ENCODE peak calls at places on chromosome 18, in five cellular contexts. One of them, this sample, is unnamed.

GRCh38 chr18:48724939-48725338 is 186.1 kb downstream of the CTIF start:
- DNase-seq in K562: no peak
- DNase-seq in SK-N-SH: no peak
- DNase-seq in H1: no peak
- DNase-seq in HepG2: no peak
- DNase-seq in this sample: peak

GRCh38 chr18:49725809-49726514 is 87.4 kb downstream of the ACAA2 start:
- DNase-seq in K562: peak
- DNase-seq in H1: peak
- DNase-seq in HepG2: peak
- DNase-seq in SK-N-SH: peak
- DNase-seq in this sample: no peak

GRCh38 chr18:55906533-55906932 is 318.5 kb upstream of the TCF4 start:
- DNase-seq in HepG2: no peak
- DNase-seq in SK-N-SH: no peak
- DNase-seq in K562: no peak
- DNase-seq in H1: no peak
- DNase-seq in this sample: no peak

GRCh38 chr18:78566065-78566464 is 413.6 kb upstream of the SALL3 start:
- DNase-seq in K562: no peak
- DNase-seq in SK-N-SH: no peak
- DNase-seq in H1: no peak
- DNase-seq in HepG2: no peak
- DNase-seq in this sample: no peak

GRCh38 chr18:65946777-65947176 is 196.0 kb downstream of the CDH7 start:
- DNase-seq in K562: no peak
- DNase-seq in HepG2: no peak
- DNase-seq in SK-N-SH: no peak
- DNase-seq in H1: no peak
- DNase-seq in this sample: no peak

GRCh38 chr18:33010149-33010548 is 237.3 kb upstream of the KLHL14 start:
- DNase-seq in HepG2: peak
- DNase-seq in SK-N-SH: no peak
- DNase-seq in K562: no peak
- DNase-seq in H1: no peak
- DNase-seq in this sample: no peak

GRCh38 chr18:57767259-57768050 is 35.7 kb downstream of the ATP8B1 start:
- DNase-seq in H1: no peak
- DNase-seq in SK-N-SH: no peak
- DNase-seq in HepG2: no peak
- DNase-seq in K562: no peak
- DNase-seq in this sample: no peak

GRCh38 chr18:40367576-40367975 is 1587.5 kb upstream of the PIK3C3 start:
- DNase-seq in SK-N-SH: no peak
- DNase-seq in K562: no peak
- DNase-seq in H1: no peak
- DNase-seq in HepG2: no peak
- DNase-seq in this sample: no peak

GRCh38 chr18:24397131-24397693 is 412 bp downstream of the OSBPL1A start:
- DNase-seq in HepG2: no peak
- DNase-seq in SK-N-SH: peak
- DNase-seq in H1: no peak
- DNase-seq in K562: no peak
- DNase-seq in this sample: no peak

GRCh38 chr18:37450434-37451133 is 115.0 kb downstream of the CELF4 start:
- DNase-seq in SK-N-SH: peak
- DNase-seq in HepG2: no peak
- DNase-seq in H1: peak
- DNase-seq in K562: no peak
- DNase-seq in this sample: no peak

GRCh38 chr18:10188971-10189810 is 265.2 kb upstream of the APCDD1 start:
- DNase-seq in H1: no peak
- DNase-seq in SK-N-SH: no peak
- DNase-seq in HepG2: no peak
- DNase-seq in K562: no peak
- DNase-seq in this sample: no peak

GRCh38 chr18:76376668-76377358 is 118.2 kb downstream of the ZNF516 start:
- DNase-seq in HepG2: no peak
- DNase-seq in K562: peak
- DNase-seq in H1: no peak
- DNase-seq in SK-N-SH: no peak
- DNase-seq in this sample: no peak

GRCh38 chr18:24015897-24016631 is 1.5 kb downstream of the TTC39C start:
- DNase-seq in HepG2: no peak
- DNase-seq in H1: no peak
- DNase-seq in K562: no peak
- DNase-seq in SK-N-SH: peak
- DNase-seq in this sample: no peak

GRCh38 chr18:8537400-8537799 is 71.8 kb upstream of the RAB12 start:
- DNase-seq in HepG2: no peak
- DNase-seq in K562: no peak
- DNase-seq in SK-N-SH: no peak
- DNase-seq in H1: peak
- DNase-seq in this sample: no peak

GRCh38 chr18:8536922-8537321 is 72.3 kb upstream of the RAB12 start:
- DNase-seq in HepG2: no peak
- DNase-seq in SK-N-SH: no peak
- DNase-seq in H1: no peak
- DNase-seq in K562: no peak
- DNase-seq in this sample: no peak

GRCh38 chr18:8538935-8539334 is 70.3 kb upstream of the RAB12 start:
- DNase-seq in K562: no peak
- DNase-seq in HepG2: no peak
- DNase-seq in SK-N-SH: no peak
- DNase-seq in H1: peak
- DNase-seq in this sample: no peak

DNA sequence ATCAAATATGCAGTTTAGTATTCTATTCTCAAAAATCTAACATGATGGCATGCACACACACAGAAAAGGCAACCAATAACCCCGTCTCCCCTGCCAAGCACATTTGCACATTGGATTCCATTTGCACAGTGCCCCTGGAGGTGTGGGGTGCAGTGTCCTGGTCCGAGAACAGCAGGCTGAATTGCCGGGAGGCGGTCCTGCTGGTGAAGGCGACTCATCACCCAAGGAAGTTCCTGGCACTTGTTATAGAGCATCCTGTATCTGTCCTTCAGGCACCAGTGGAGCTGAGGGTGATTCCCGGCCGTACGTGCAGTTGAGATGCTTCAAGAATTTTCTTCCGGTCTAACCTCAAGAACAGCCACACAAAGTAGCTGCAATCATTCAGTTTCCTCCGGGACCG is 73.0 kb upstream of the RAB12 start:
- DNase-seq in H1: peak
- DNase-seq in HepG2: no peak
- DNase-seq in K562: no peak
- DNase-seq in SK-N-SH: peak
- DNase-seq in this sample: no peak
- TF ChIP-seq RFX5 in H1: no peak
- TF ChIP-seq RFX5 in HepG2: no peak
- TF ChIP-seq RFX5 in K562: no peak
- TF ChIP-seq RFX5 in SK-N-SH: no peak
- TF ChIP-seq RFX5 in this sample: no peak

GRCh38 chr18:73923866-73924265 is 223.8 kb downstream of the FBXO15 start:
- DNase-seq in H1: no peak
- DNase-seq in SK-N-SH: no peak
- DNase-seq in HepG2: no peak
- DNase-seq in K562: no peak
- DNase-seq in this sample: no peak
- TF ChIP-seq SIN3A in H1: no peak
- TF ChIP-seq SIN3A in SK-N-SH: no peak
- TF ChIP-seq SIN3A in HepG2: no peak
- TF ChIP-seq SIN3A in K562: no peak
- TF ChIP-seq SIN3A in this sample: no peak

GRCh38 chr18:75247601-75248421 is 37.2 kb downstream of the TSHZ1 start:
- DNase-seq in K562: no peak
- DNase-seq in HepG2: peak
- DNase-seq in SK-N-SH: no peak
- DNase-seq in H1: no peak
- DNase-seq in this sample: no peak
- TF ChIP-seq USF2 in K562: no peak
- TF ChIP-seq USF2 in HepG2: no peak
- TF ChIP-seq USF2 in SK-N-SH: no peak
- TF ChIP-seq USF2 in H1: no peak
- TF ChIP-seq USF2 in this sample: no peak

GRCh38 chr18:7466190-7466589 is 100.9 kb upstream of the PTPRM start:
- DNase-seq in K562: no peak
- DNase-seq in SK-N-SH: no peak
- DNase-seq in H1: no peak
- DNase-seq in HepG2: no peak
- DNase-seq in this sample: no peak

GRCh38 chr18:7459851-7460774 is 107.0 kb upstream of the PTPRM start:
- DNase-seq in SK-N-SH: no peak
- DNase-seq in H1: no peak
- DNase-seq in HepG2: peak
- DNase-seq in K562: no peak
- DNase-seq in this sample: no peak

GRCh38 chr18:7467708-7468466 is 99.2 kb upstream of the PTPRM start:
- DNase-seq in SK-N-SH: no peak
- DNase-seq in K562: peak
- DNase-seq in HepG2: peak
- DNase-seq in H1: no peak
- DNase-seq in this sample: no peak

GRCh38 chr18:7458873-7459272 is 108.2 kb upstream of the PTPRM start:
- DNase-seq in HepG2: no peak
- DNase-seq in H1: no peak
- DNase-seq in K562: no peak
- DNase-seq in SK-N-SH: no peak
- DNase-seq in this sample: no peak

DNA sequence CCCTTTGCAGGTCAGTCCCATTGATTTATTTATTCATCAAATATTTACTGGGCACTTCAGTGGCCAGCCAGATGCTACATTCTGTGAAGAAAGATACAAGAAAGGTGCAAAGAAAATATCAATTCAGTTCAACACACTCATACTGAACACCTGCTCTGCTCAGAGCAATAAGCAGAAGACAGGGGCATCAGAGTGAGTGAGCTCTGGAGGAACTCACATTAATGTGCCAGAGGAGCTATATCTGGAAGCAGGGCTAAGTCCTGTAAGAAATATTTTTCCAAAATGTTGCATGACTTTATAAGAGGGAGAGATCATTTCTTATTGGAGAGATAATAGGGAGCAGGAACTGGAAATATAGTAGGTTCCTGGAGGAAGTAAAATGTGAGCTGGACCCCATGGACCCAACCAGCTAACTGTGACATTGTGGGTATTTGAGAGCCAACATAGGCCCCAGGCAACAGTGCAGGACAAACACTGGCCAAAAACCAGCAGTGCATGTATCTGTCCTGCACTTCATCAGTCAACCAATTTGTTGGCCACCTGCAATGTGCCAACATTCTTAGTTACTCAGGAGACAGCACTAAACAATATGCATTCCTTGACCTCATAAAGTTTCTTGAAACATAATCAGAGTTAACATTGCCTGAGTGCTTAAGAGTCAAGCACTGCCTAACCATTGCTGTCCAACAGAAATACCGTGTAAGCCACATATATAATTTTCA is 102.7 kb upstream of the PTPRM start:
- DNase-seq in K562: no peak
- DNase-seq in SK-N-SH: no peak
- DNase-seq in HepG2: no peak
- DNase-seq in H1: no peak
- DNase-seq in this sample: no peak
- TF ChIP-seq RFX5 in K562: no peak
- TF ChIP-seq RFX5 in SK-N-SH: no peak
- TF ChIP-seq RFX5 in HepG2: no peak
- TF ChIP-seq RFX5 in H1: no peak
- TF ChIP-seq RFX5 in this sample: no peak

DNA sequence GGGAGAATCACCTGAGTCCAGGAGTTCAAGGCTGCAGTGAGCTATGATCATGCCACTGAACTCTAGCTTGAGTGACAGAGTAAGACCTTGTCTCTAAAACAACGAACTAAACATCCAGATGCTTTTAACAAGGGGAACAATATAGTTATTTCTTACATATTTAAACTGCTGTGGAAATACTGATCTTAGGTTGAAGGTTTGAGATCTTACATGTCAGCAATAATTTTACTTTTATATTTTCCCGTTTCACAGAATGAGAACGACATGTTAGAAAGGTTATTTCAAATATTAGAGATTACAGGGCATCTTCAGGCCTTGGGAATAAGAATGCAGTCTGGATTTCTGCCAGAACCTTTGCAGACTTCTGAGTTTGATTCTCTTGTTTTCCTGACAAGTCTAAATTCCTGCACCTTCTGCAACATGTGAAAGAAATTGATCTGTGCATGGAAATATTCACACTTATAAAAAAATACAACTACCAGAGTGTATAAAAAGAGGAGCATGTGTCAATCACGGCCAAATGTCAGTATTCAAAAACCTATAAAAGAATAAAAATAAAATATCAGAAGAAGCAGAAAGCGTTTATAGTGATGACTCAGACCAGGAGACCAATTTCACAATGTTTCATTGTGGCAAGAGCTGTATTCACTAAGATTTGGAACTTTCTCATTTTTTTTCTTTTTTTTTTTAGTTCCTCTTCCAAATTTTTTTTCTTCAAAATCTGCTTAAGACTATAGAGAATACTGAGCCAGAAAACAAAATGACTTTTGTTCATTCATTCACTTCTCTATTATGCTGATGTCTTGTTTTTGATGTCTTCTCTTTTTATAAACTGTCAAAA is 29.6 kb downstream of the COLEC12 start:
- DNase-seq in K562: no peak
- DNase-seq in SK-N-SH: no peak
- DNase-seq in H1: no peak
- DNase-seq in HepG2: no peak
- DNase-seq in this sample: no peak
- TF ChIP-seq SIN3A in K562: no peak
- TF ChIP-seq SIN3A in SK-N-SH: no peak
- TF ChIP-seq SIN3A in H1: no peak
- TF ChIP-seq SIN3A in HepG2: no peak
- TF ChIP-seq SIN3A in this sample: no peak

DNA sequence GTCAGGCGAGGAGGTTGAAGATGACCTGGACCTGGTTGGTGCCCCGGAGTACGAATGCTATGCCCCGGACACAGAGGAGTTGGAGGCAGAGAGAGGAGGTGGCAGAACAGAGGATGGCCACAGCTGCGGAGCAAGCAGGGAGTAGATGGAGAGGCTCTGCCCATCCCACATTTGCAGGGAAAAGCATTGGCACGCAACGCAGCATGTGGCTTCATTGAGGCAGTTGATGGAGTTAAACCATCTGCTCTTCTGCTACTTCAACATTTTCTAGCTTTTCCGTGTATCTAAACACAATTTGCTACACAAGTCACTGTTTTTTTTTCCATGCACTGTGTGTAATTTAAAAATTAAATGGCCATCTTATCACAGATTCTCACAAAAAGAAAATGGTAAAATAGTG is 11.8 kb downstream of the RBFA start:
- DNase-seq in SK-N-SH: no peak
- DNase-seq in H1: no peak
- DNase-seq in K562: no peak
- DNase-seq in HepG2: no peak
- DNase-seq in this sample: no peak
- TF ChIP-seq USF2 in SK-N-SH: no peak
- TF ChIP-seq USF2 in H1: no peak
- TF ChIP-seq USF2 in K562: no peak
- TF ChIP-seq USF2 in HepG2: no peak
- TF ChIP-seq USF2 in this sample: no peak

DNA sequence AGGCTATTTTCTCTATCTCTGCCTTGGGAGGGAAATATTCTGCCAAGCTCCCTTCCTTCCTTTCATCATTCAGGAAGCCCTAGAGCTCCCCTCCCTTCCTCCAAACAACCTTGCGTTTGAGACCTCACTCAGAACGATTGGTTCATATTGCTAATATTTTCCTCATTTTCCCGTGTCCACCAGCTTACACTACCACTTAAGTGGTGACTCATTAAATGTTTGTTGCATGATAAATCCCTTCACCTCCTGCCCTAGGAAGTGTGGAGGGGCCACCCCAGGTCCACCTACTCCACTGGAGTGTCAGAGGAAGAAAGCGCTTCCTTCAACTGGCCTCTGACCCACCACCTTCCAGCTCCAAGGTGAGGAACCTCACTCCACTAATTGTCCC is 2.3 kb upstream of the LPIN2 start:
- DNase-seq in H1: no peak
- DNase-seq in HepG2: peak
- DNase-seq in SK-N-SH: no peak
- DNase-seq in K562: peak
- DNase-seq in this sample: no peak
- TF ChIP-seq RFX5 in H1: no peak
- TF ChIP-seq RFX5 in HepG2: no peak
- TF ChIP-seq RFX5 in SK-N-SH: no peak
- TF ChIP-seq RFX5 in K562: no peak
- TF ChIP-seq RFX5 in this sample: no peak